ENCODE peak calls at places on chromosomes 6 and 20, in five cellular contexts. F, A, C, U and K are unnamed samples.

GRCh38 chr6:35719830-35720733 is 16.8 kb upstream of the ARMC12 start:
- DNase-seq in U (no peak), A (no peak), C (no peak), F (peak; percentile 42), K (no peak)

GRCh38 chr20:44832724-44833123 is 22.4 kb upstream of the RIMS4 start:
- DNase-seq in U (no peak), C (no peak), A (no peak), F (no peak), K (no peak)

GRCh38 chr20:43840382-43841070 is 74.1 kb upstream of the TOX2 start:
- DNase-seq in U (peak; percentile 30), C (no peak), F (peak; percentile 89), A (no peak), K (peak; percentile 27)

GRCh38 chr20:9330151-9330550 is 184.2 kb upstream of the LAMP5 start:
- DNase-seq in F (no peak), C (no peak), A (no peak), U (no peak), K (no peak)

GRCh38 chr6:5469101-5469846 is 208.0 kb downstream of the FARS2 start:
- DNase-seq in F (no peak), A (no peak), U (no peak), C (no peak), K (no peak)

GRCh38 chr6:52271852-52272460 is 12.6 kb downstream of the MCM3 start:
- DNase-seq in C (no peak), A (no peak), F (no peak), U (no peak), K (no peak)

GRCh38 chr6:110415297-110415916 is at the start of gene DDO:
- DNase-seq in U (peak; percentile 77), A (no peak), F (no peak), C (no peak), K (no peak)

GRCh38 chr20:45372646-45373352 is 5.3 kb downstream of the TP53TG5 start:
- DNase-seq in A (no peak), U (peak; percentile 66), C (no peak), F (no peak), K (no peak)

GRCh38 chr6:82118150-82118562 is 129.4 kb downstream of the IBTK start:
- DNase-seq in A (no peak), U (no peak), C (no peak), F (peak; percentile 1), K (no peak)